ENCODE peak calls at places on chromosomes 7 and 10, in nine cellular contexts. N, Q, Z, V, G, W, X, O and T are unnamed samples.

GRCh38 chr7:43491984-43492383 is 90.9 kb upstream of the STK17A start:
- DNase-seq in X (no peak), Z (no peak), Q (no peak), N (no peak), O (peak), W (no peak), G (no peak), V (no peak), T (no peak)

GRCh38 chr7:85286449-85286848 is 99.6 kb upstream of the SEMA3D start:
- DNase-seq in V (no peak), W (no peak), Q (no peak), N (no peak), G (no peak), X (no peak), O (no peak), Z (no peak), T (no peak)

GRCh38 chr10:130350996-130351395 is 214.8 kb downstream of the GLRX3 start:
- DNase-seq in N (peak), O (no peak), Z (no peak), X (no peak), Q (no peak), G (no peak), W (no peak), V (no peak), T (no peak)

GRCh38 chr10:19683326-19683725 is 132.9 kb upstream of the PLXDC2 start:
- DNase-seq in O (no peak), X (no peak), Q (no peak), Z (no peak), G (no peak), W (no peak), V (no peak), N (no peak), T (no peak)

GRCh38 chr10:94626476-94626875 is 57.1 kb upstream of the CYP2C18 start:
- DNase-seq in X (no peak), Z (no peak), N (no peak), G (no peak), V (no peak), W (no peak), O (no peak), Q (no peak), T (no peak)

GRCh38 chr10:61935085-61935484 is 33.6 kb downstream of the ARID5B start:
- DNase-seq in Q (no peak), W (no peak), V (no peak), G (no peak), N (no peak), Z (no peak), O (no peak), X (no peak), T (no peak)

GRCh38 chr10:31121074-31121685 is 89.5 kb upstream of the ZNF438 start:
- DNase-seq in V (no peak), G (peak), Z (no peak), W (no peak), O (no peak), N (no peak), Q (no peak), X (no peak), T (no peak)

GRCh38 chr7:23963461-23963860 is 253.4 kb downstream of the STK31 start:
- DNase-seq in V (no peak), O (no peak), X (no peak), Z (no peak), W (no peak), N (no peak), G (no peak), Q (no peak), T (no peak)

GRCh38 chr7:194996-195829 is 2.8 kb downstream of the FAM20C start:
- DNase-seq in X (no peak), O (no peak), Z (no peak), V (no peak), Q (no peak), N (no peak), G (no peak), W (peak), T (no peak)

GRCh38 chr7:7438851-7439250 is 96.8 kb downstream of the COL28A1 start:
- DNase-seq in Q (peak), Z (no peak), G (no peak), O (peak), X (no peak), W (no peak), V (no peak), N (no peak), T (no peak)

GRCh38 chr7:135271255-135271615 is 37.6 kb downstream of the STRA8 start:
- DNase-seq in O (no peak), V (no peak), G (no peak), W (no peak), Z (no peak), N (no peak), Q (no peak), X (no peak), T (no peak)

GRCh38 chr10:124388476-124388822 is 30.3 kb downstream of the OAT start:
- DNase-seq in X (peak), Q (no peak), W (no peak), N (no peak), O (no peak), V (no peak), Z (no peak), G (no peak), T (no peak)

GRCh38 chr7:102834466-102834865 is 78.3 kb upstream of the LRRC17 start:
- DNase-seq in V (no peak), Z (no peak), W (no peak), N (no peak), O (peak), X (no peak), G (no peak), Q (no peak), T (no peak)

GRCh38 chr10:86687750-86688149 is 19.4 kb downstream of the LDB3 start:
- DNase-seq in Q (no peak), O (no peak), X (no peak), Z (no peak), N (no peak), V (no peak), W (no peak), G (no peak), T (no peak)

GRCh38 chr7:151661556-151661955 is 141.9 kb upstream of the RHEB start:
- DNase-seq in W (no peak), V (no peak), X (no peak), O (no peak), N (no peak), Q (no peak), Z (no peak), G (no peak), T (no peak)

GRCh38 chr7:50921114-50921513 is 138.4 kb upstream of the GRB10 start:
- DNase-seq in X (no peak), G (no peak), W (no peak), V (no peak), Q (no peak), Z (no peak), N (no peak), O (peak), T (no peak)

DNA sequence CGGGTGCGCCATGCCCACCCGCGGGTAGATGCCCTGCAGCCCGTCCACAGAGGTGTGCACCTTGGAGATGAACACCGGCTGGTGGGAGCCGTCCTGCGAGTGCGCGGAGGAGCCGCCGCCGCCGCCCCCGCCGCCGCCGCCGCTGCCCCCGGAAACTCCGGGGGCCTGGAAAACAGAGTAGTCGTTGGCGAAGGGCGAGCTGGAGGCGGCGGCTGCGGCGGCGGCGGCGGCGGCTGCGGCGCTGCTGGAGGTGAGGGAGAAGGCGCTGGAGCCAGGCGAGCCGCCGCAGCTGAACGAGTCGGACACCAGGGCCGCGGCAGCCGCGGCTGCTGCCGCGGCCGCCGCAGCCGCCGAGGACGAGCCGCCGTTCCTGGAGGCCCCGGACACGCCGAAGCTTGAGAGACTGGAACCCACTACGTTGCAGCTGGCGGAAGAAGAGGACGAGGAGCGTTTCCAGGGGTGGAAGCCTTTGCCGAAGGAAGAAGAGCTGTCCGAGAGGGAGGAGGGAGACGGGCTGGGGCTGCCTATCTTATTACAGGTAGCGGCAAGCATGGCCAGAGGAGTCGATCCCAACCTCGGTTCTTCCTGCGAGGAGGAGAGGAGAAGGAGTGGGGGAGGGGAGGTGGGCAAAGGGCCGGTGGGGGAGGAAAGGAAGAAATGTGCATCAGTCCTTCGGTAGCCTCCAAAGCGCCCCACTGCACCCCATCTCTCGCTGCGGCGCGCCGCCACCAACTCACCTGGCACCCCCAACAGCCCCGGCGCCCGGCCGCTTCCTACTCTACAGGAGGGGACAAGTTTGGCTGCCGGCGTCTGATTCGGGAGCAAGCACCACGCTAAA is 1.3 kb downstream of the SP8 start:
- DNase-seq in Q (no peak), W (peak), G (peak), Z (no peak), V (no peak), O (peak), N (no peak), X (no peak), T (no peak)
- H3K4me3 ChIP-seq in Q (no peak), W (peak), G (peak), Z (no peak), V (no peak), O (peak), N (no peak), X (peak), T (peak)

GRCh38 chr10:102139281-102140110 is 6.7 kb downstream of the PPRC1 start:
- DNase-seq in G (no peak), N (peak), V (no peak), Q (no peak), W (no peak), X (no peak), Z (no peak), O (no peak), T (no peak)

GRCh38 chr10:102134416-102134815 is 1.6 kb downstream of the PPRC1 start:
- DNase-seq in Q (no peak), O (no peak), X (no peak), N (peak), G (no peak), Z (no peak), V (no peak), W (no peak), T (no peak)

GRCh38 chr10:102132563-102133372 is at the start of gene PPRC1:
- DNase-seq in N (peak), Z (peak), Q (peak), V (peak), O (peak), W (peak), G (peak), X (peak), T (peak)

GRCh38 chr10:102133373-102134195 is 744 bp downstream of the PPRC1 start:
- DNase-seq in O (peak), X (peak), N (peak), G (peak), Z (peak), V (peak), Q (peak), W (peak), T (peak)

DNA sequence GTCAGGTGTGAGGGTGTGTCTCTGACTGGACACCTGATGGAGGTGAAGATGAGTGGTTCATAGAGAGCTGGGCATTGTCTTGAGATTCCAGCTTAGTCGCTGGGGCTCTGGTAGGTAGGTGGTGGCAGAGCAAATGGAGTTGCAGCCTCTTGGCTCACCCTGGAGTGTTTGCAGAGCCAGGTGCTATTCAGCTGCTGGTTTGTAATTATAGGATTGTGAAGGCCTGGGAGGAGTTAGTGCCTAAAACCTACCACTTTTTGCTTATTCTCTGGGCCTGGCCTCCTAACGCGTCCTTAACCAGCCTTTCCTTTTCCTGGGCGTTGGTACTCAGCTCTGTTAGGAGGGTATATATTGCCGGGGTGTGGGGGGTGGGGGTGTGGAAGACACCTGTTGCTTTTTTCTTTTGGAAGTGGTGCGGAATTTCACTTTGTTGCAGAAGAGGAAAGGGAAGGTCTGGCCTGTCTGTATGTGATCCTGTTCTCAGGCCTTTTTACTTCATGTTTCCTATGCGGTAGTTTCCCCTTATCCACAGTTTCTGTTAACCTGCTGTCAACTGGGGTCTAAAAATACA is 3.2 kb downstream of the PPRC1 start:
- DNase-seq in N (peak), V (no peak), O (no peak), G (no peak), Q (no peak), X (no peak), W (no peak), Z (no peak), T (no peak)
- H3K4me3 ChIP-seq in N (no peak), V (no peak), O (peak), G (peak), Q (no peak), X (no peak), W (no peak), Z (no peak), T (no peak)

DNA sequence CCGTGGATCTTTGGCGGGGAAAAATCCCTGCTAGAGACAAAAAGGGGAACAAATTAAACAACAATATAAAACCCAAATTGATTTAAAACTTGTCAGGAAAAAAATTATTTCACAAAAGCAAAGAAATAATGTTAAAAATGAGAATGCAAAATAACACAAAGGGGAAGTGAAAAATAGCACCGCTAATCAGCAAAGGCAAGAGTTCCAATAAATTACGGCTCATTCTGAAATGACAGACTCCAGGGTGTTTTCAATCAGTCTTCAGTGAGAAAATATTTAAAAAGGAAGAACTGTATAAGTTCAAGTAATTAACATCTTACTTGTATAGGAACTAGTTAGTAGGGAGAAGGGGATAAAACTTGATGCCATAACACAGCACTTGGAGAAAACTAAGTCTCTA is 336.8 kb downstream of the LRRTM3 start:
- DNase-seq in Z (no peak), Q (no peak), O (no peak), N (no peak), X (no peak), V (no peak), G (no peak), W (no peak), T (no peak)
- H3K4me3 ChIP-seq in Z (no peak), Q (no peak), O (no peak), N (no peak), X (no peak), V (no peak), G (no peak), W (no peak), T (no peak)

GRCh38 chr10:82463614-82464013 is 588.6 kb downstream of the NRG3 start:
- DNase-seq in O (no peak), N (no peak), Q (no peak), X (no peak), G (no peak), V (no peak), W (no peak), Z (no peak), T (no peak)

GRCh38 chr10:82463165-82463564 is 588.2 kb downstream of the NRG3 start:
- DNase-seq in X (no peak), G (no peak), W (no peak), V (no peak), N (no peak), Q (no peak), O (no peak), Z (no peak), T (no peak)

GRCh38 chr10:82464419-82464818 is 589.4 kb downstream of the NRG3 start:
- DNase-seq in G (no peak), V (no peak), N (no peak), X (no peak), W (no peak), Z (no peak), Q (no peak), O (no peak), T (no peak)
- H3K4me3 ChIP-seq in G (no peak), V (no peak), N (no peak), X (no peak), W (no peak), Z (no peak), Q (no peak), O (no peak), T (no peak)

GRCh38 chr10:88893611-88894010 is 13.6 kb downstream of the STAMBPL1 start:
- DNase-seq in G (no peak), N (no peak), W (no peak), Z (no peak), V (peak), Q (no peak), O (no peak), X (no peak), T (peak)

GRCh38 chr10:88892223-88892967 is 12.3 kb downstream of the STAMBPL1 start:
- DNase-seq in O (no peak), V (no peak), X (no peak), Q (no peak), Z (no peak), G (no peak), W (peak), N (no peak), T (no peak)

GRCh38 chr10:88886557-88886956 is 6.5 kb downstream of the STAMBPL1 start:
- DNase-seq in V (no peak), X (no peak), G (no peak), Z (no peak), Q (peak), O (no peak), W (no peak), N (no peak), T (no peak)

GRCh38 chr10:88890681-88891371 is 10.8 kb downstream of the STAMBPL1 start:
- DNase-seq in Z (no peak), N (no peak), X (no peak), Q (no peak), O (no peak), G (no peak), V (no peak), W (no peak), T (no peak)

DNA sequence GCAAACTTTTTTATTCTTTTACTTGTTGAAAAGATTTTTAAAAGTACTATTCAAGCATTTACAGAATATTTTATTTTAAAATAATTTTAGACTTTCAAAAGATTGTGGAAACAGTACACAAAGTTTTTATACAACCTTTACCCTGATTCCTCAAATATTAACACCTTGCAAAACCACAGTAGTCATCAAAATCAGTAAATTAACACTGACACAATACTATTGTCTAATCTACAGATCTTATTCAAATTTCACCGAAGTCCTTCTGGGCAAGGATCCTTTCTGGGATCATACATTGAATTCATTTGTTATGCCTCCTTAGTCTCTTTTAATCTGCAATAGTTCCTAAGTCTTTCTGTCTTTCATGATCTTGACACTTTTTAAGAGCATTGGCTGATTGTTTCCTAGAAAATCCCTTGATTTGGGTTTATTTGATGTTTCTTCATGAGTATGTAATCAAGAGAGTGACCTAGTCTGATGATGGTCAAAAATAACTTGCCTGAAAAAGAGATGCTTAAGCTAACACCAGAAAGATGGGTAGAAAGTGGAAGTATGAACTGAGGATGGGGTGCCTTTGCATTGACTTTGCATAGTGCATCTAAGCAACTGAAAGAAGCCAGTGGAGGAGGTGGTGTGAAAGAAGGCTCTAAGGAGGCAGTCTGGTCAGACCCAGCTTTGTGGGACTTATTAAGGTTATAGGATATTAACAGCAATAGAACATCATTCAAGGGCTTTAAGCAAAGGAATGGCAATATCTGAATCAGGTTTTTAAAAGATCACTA is 9.7 kb downstream of the STAMBPL1 start:
- DNase-seq in W (no peak), Z (no peak), X (no peak), V (no peak), N (no peak), G (no peak), Q (peak), O (no peak), T (no peak)
- H3K4me3 ChIP-seq in W (no peak), Z (no peak), X (no peak), V (no peak), N (no peak), G (no peak), Q (peak), O (no peak), T (no peak)